ENCODE peak calls at places on chromosomes 6 and 20, in ten cellular contexts. O is astrocyte of the spinal cord; M is AG04450; J is Calu3; C is activated CD8-positive, alpha-beta memory T cell treated with anti-CD3 and anti-CD28 coated beads for 1 hour; E is Right ventricle myocardium superior; R is Daoy; K is bronchial epithelial cell; L is NCI-H1105; I is C1 segment of cervical spinal cord. Y is an unnamed sample.

GRCh38 chr6:108200631-108201030 is 34.8 kb downstream of the NR2E1 start:
- DNase-seq in O (peak; percentile 78), M (no peak), J (peak; percentile 66), C (no peak), E (no peak), R (peak; percentile 88), K (peak; percentile 76), L (no peak), I (no peak), Y (no peak)

GRCh38 chr6:117829594-117830319 is 77.3 kb upstream of the SLC35F1 start:
- DNase-seq in O (peak; percentile 51), M (no peak), J (peak; percentile 33), C (no peak), E (no peak), R (no peak), K (peak; percentile 23), L (peak; percentile 7), I (no peak), Y (no peak)

GRCh38 chr20:60139663-60140446 is 181.6 kb downstream of the CDH26 start:
- DNase-seq in O (no peak), M (no peak), J (no peak), C (no peak), E (no peak), R (no peak), K (no peak), L (no peak), I (no peak), Y (no peak)

GRCh38 chr20:58712823-58713731 is 20.5 kb downstream of the NPEPL1 start:
- DNase-seq in O (no peak), M (no peak), J (no peak), C (no peak), E (peak; percentile 16), R (no peak), K (no peak), L (no peak), I (no peak), Y (peak; percentile 5)

GRCh38 chr6:125078602-125079321 is 74.8 kb upstream of the TPD52L1 start:
- DNase-seq in O (no peak), M (no peak), J (no peak), C (no peak), E (no peak), R (no peak), K (no peak), L (no peak), I (no peak), Y (no peak)

GRCh38 chr20:25346349-25346748 is 44.3 kb downstream of the ABHD12 start:
- DNase-seq in O (no peak), M (no peak), J (no peak), C (no peak), E (no peak), R (no peak), K (no peak), L (no peak), I (no peak), Y (no peak)

GRCh38 chr6:167424060-167424673 is 99.3 kb downstream of the TTLL2 start:
- DNase-seq in O (no peak), M (no peak), J (no peak), C (no peak), E (no peak), R (no peak), K (no peak), L (no peak), I (no peak), Y (no peak)

GRCh38 chr6:168060521-168060931 is 18.5 kb downstream of the FRMD1 start:
- DNase-seq in O (peak; percentile 37), M (peak; percentile 16), J (peak; percentile 63), C (no peak), E (peak; percentile 78), R (peak; percentile 44), K (peak; percentile 23), L (no peak), I (peak; percentile 48), Y (no peak)

GRCh38 chr20:49573900-49574416 is 6.0 kb upstream of the PTGIS start:
- DNase-seq in O (no peak), M (no peak), J (no peak), C (no peak), E (no peak), R (no peak), K (no peak), L (no peak), I (no peak), Y (no peak)

GRCh38 chr6:142907544-142907943 is 37.4 kb downstream of the HIVEP2 start:
- DNase-seq in O (no peak), M (no peak), J (no peak), C (no peak), E (no peak), R (no peak), K (no peak), L (no peak), I (no peak), Y (peak; percentile 19)

GRCh38 chr20:17635846-17636245 is 46.2 kb downstream of the RRBP1 start:
- DNase-seq in O (no peak), M (no peak), J (no peak), C (no peak), E (peak; percentile 72), R (no peak), K (no peak), L (no peak), I (no peak), Y (no peak)

GRCh38 chr20:51402201-51402600 is 140.3 kb downstream of the NFATC2 start:
- DNase-seq in O (peak; percentile 47), M (peak; percentile 39), J (no peak), C (no peak), E (no peak), R (no peak), K (no peak), L (no peak), I (no peak), Y (peak; percentile 57)

GRCh38 chr20:1177680-1178079 is 7.1 kb downstream of the TMEM74B start:
- DNase-seq in O (no peak), M (no peak), J (peak; percentile 10), C (no peak), E (no peak), R (peak; percentile 13), K (peak; percentile 18), L (no peak), I (no peak), Y (no peak)

GRCh38 chr20:50304883-50305635 is 114.4 kb downstream of the CEBPB start:
- DNase-seq in O (peak; percentile 70), M (peak; percentile 91), J (no peak), C (no peak), E (peak; percentile 94), R (peak; percentile 85), K (no peak), L (no peak), I (no peak), Y (no peak)

GRCh38 chr6:108260126-108260808 is 573 bp downstream of the SNX3 start:
- DNase-seq in O (peak; percentile 43), M (peak; percentile 3), J (peak; percentile 18), C (no peak), E (peak; percentile 62), R (peak; percentile 45), K (peak; percentile 40), L (peak; percentile 31), I (peak; percentile 37), Y (peak; percentile 26)